ENCODE peak calls at places on chromosome X, in five cellular contexts. One of them, this sample, is unnamed.

GRCh38 chrX:131778269-131779218 is 234.7 kb downstream of the OR13H1 start:
- DNase-seq in tibial nerve: no peak
- DNase-seq in WTC11: no peak
- DNase-seq in AG04449: no peak
- DNase-seq in NCI-H510A treated with DMSO at 0.1 percent for 48 hours: no peak
- DNase-seq in this sample: no peak

GRCh38 chrX:78708171-78708570 is 39.3 kb upstream of the LPAR4 start:
- DNase-seq in WTC11: peak; percentile 16
- DNase-seq in tibial nerve: no peak
- DNase-seq in NCI-H510A treated with DMSO at 0.1 percent for 48 hours: no peak
- DNase-seq in AG04449: no peak
- DNase-seq in this sample: peak; percentile 0

GRCh38 chrX:119067023-119067739 is 5.6 kb upstream of the CT47C1 start:
- DNase-seq in tibial nerve: peak; percentile 67
- DNase-seq in AG04449: no peak
- DNase-seq in WTC11: peak; percentile 50
- DNase-seq in NCI-H510A treated with DMSO at 0.1 percent for 48 hours: peak; percentile 2
- DNase-seq in this sample: peak; percentile 5

GRCh38 chrX:66633541-66633940 is 5.3 kb downstream of the EDA2R start:
- DNase-seq in WTC11: no peak
- DNase-seq in tibial nerve: no peak
- DNase-seq in AG04449: no peak
- DNase-seq in NCI-H510A treated with DMSO at 0.1 percent for 48 hours: no peak
- DNase-seq in this sample: no peak

GRCh38 chrX:39729834-39730670 is 367.7 kb downstream of the BCOR start:
- DNase-seq in AG04449: no peak
- DNase-seq in WTC11: peak; percentile 21
- DNase-seq in NCI-H510A treated with DMSO at 0.1 percent for 48 hours: no peak
- DNase-seq in tibial nerve: no peak
- DNase-seq in this sample: peak; percentile 44

GRCh38 chrX:37825225-37825842 is 22.0 kb downstream of the DYNLT3 start:
- DNase-seq in WTC11: peak; percentile 31
- DNase-seq in AG04449: no peak
- DNase-seq in tibial nerve: peak; percentile 60
- DNase-seq in NCI-H510A treated with DMSO at 0.1 percent for 48 hours: peak; percentile 33
- DNase-seq in this sample: peak; percentile 7

GRCh38 chrX:12421918-12422317 is 283.6 kb downstream of the FRMPD4 start:
- DNase-seq in tibial nerve: no peak
- DNase-seq in WTC11: no peak
- DNase-seq in NCI-H510A treated with DMSO at 0.1 percent for 48 hours: no peak
- DNase-seq in AG04449: no peak
- DNase-seq in this sample: no peak

GRCh38 chrX:11085305-11085704 is 25.8 kb upstream of the HCCS start:
- DNase-seq in tibial nerve: no peak
- DNase-seq in NCI-H510A treated with DMSO at 0.1 percent for 48 hours: no peak
- DNase-seq in WTC11: no peak
- DNase-seq in AG04449: no peak
- DNase-seq in this sample: no peak

GRCh38 chrX:4932790-4933189 is 1219.3 kb upstream of the PRKX start:
- DNase-seq in WTC11: no peak
- DNase-seq in tibial nerve: no peak
- DNase-seq in AG04449: no peak
- DNase-seq in NCI-H510A treated with DMSO at 0.1 percent for 48 hours: no peak
- DNase-seq in this sample: no peak

GRCh38 chrX:132618810-132619209 is 130.0 kb upstream of the MBNL3 start:
- DNase-seq in AG04449: no peak
- DNase-seq in WTC11: no peak
- DNase-seq in tibial nerve: no peak
- DNase-seq in NCI-H510A treated with DMSO at 0.1 percent for 48 hours: no peak
- DNase-seq in this sample: no peak

GRCh38 chrX:139862208-139862607 is 70.6 kb downstream of the ATP11C start:
- DNase-seq in AG04449: no peak
- DNase-seq in WTC11: no peak
- DNase-seq in NCI-H510A treated with DMSO at 0.1 percent for 48 hours: no peak
- DNase-seq in tibial nerve: no peak
- DNase-seq in this sample: no peak